ENCODE peak calls at places on chromosomes 4 and X, in four cellular contexts. W is NCI-H1105, P is kidney tubule cell, I is AG04450. Z is an unnamed sample.

GRCh38 chr4:41257257-41257900 is 651 bp downstream of the UCHL1 start:
- DNase-seq in W (peak), P (peak), I (no peak), Z (peak)

GRCh38 chr4:180947421-180947820 is 1295.8 kb upstream of the TENM3 start:
- DNase-seq in W (no peak), P (peak), I (no peak), Z (no peak)

GRCh38 chrX:47749185-47749967 is 87.3 kb upstream of the ZNF81 start:
- DNase-seq in W (no peak), P (no peak), I (no peak), Z (no peak)

GRCh38 chr4:158865520-158866177 is 96.8 kb downstream of the FNIP2 start:
- DNase-seq in W (no peak), P (no peak), I (no peak), Z (no peak)

GRCh38 chrX:130575831-130576404 is 174.1 kb downstream of the RBMX2 start:
- DNase-seq in W (no peak), P (peak), I (peak), Z (peak)

GRCh38 chr4:80913381-80913780 is 117.1 kb upstream of the BMP3 start:
- DNase-seq in W (no peak), P (no peak), I (no peak), Z (no peak)

GRCh38 chrX:1167466-1167865 is 45.0 kb downstream of the CRLF2 start:
- DNase-seq in W (no peak), P (no peak), I (no peak), Z (no peak)

GRCh38 chr4:15925830-15926229 is 12.7 kb downstream of the FGFBP1 start:
- DNase-seq in W (no peak), P (no peak), I (no peak), Z (no peak)

GRCh38 chrX:153769158-153769864 is 5.3 kb downstream of the PLXNB3 start:
- DNase-seq in W (no peak), P (no peak), I (no peak), Z (no peak)

GRCh38 chrX:71128166-71128833 is 9.9 kb downstream of the MED12 start:
- DNase-seq in W (no peak), P (peak), I (no peak), Z (no peak)

GRCh38 chr4:141391293-141391692 is 170.6 kb downstream of the ZNF330 start:
- DNase-seq in W (no peak), P (no peak), I (no peak), Z (no peak)

GRCh38 chr4:168782439-168782838 is 227.6 kb downstream of the CBR4 start:
- DNase-seq in W (no peak), P (no peak), I (no peak), Z (no peak)

Z was measured in iPS-NIHi11.